ENCODE peak calls at places on chromosome 21, in six cellular contexts. J is A549, Q is heart right ventricle, K is psoas muscle, I is uterus, G is left ventricle myocardium inferior. D is an unnamed sample. For H3K9me3, the result is how much of the 10 kb centered on the place peaks cover.

GRCh38 chr21:27513825-27514224 is 546.9 kb upstream of the ADAMTS5 start:
- DNase-seq in J (no peak), Q (no peak), K (no peak), I (no peak), G (no peak), D (no peak)

GRCh38 chr21:15943009-15943666 is 213.4 kb downstream of the USP25 start:
- DNase-seq in J (peak), Q (no peak), K (no peak), I (no peak), G (no peak), D (no peak)

GRCh38 chr21:35528109-35529042 is 479.3 kb upstream of the RUNX1 start:
- DNase-seq in J (no peak), Q (peak), K (peak), I (no peak), G (peak), D (no peak)

GRCh38 chr21:15327637-15328265 is 263.0 kb upstream of the NRIP1 start:
- DNase-seq in J (no peak), Q (no peak), K (no peak), I (no peak), G (no peak), D (no peak)

GRCh38 chr21:25639167-25639921 is at the start of gene JAM2:
- DNase-seq in J (no peak), Q (peak), K (peak), I (peak), G (peak), D (peak)

GRCh38 chr21:15437873-15438272 is 291.9 kb upstream of the USP25 start:
- DNase-seq in J (no peak), Q (no peak), K (no peak), I (no peak), G (no peak), D (no peak)

GRCh38 chr21:35548904-35549615 is 500.0 kb upstream of the RUNX1 start:
- DNase-seq in J (no peak), Q (no peak), K (no peak), I (no peak), G (no peak), D (no peak)

GRCh38 chr21:39079617-39080016 is 103.6 kb downstream of the PSMG1 start:
- DNase-seq in J (no peak), Q (peak), K (peak), I (no peak), G (peak), D (peak)

GRCh38 chr21:44618504-44618903 is 6.6 kb downstream of the KRTAP10-8 start:
- DNase-seq in J (no peak), Q (peak), K (peak), I (no peak), G (peak), D (no peak)

GRCh38 chr21:38899277-38899947 is 93.7 kb downstream of the ETS2 start:
- DNase-seq in J (no peak), Q (no peak), K (no peak), I (no peak), G (no peak), D (no peak)

GRCh38 chr21:44370027-44370735 is 16.8 kb downstream of the TRPM2 start:
- DNase-seq in J (peak), Q (no peak), K (no peak), I (no peak), G (no peak), D (peak)

GRCh38 chr21:44702111-44702972 is 5.4 kb downstream of the KRTAP10-12 start:
- DNase-seq in J (no peak), Q (no peak), K (peak), I (peak), G (no peak), D (no peak)

GRCh38 chr21:38228115-38228514 is 28.7 kb upstream of the KCNJ15 start:
- DNase-seq in J (no peak), Q (no peak), K (no peak), I (no peak), G (no peak), D (no peak)

GRCh38 chr21:45768741-45769049 is 125.2 kb downstream of the PCBP3 start:
- DNase-seq in J (no peak), Q (no peak), K (no peak), I (no peak), G (no peak), D (no peak)
- TF ChIP-seq CTCF in J (no peak), Q (no peak), K (no peak), I (no peak), G (no peak), D (no peak)

GRCh38 chr21:21675601-21676000 is 677.4 kb downstream of the NCAM2 start:
- DNase-seq in J (no peak), Q (no peak), K (no peak), I (no peak), G (no peak), D (no peak)
- H3K9me3 ChIP-seq in J (under half), Q (under half), K (under half), I (under half), G (half or more), D (under half)

GRCh38 chr21:45959779-45960390 is 21.7 kb upstream of the COL6A1 start:
- DNase-seq in J (no peak), Q (no peak), K (no peak), I (no peak), G (no peak), D (no peak)
- TF ChIP-seq CTCF in J (no peak), Q (no peak), K (no peak), I (no peak), G (no peak), D (no peak)

GRCh38 chr21:9753943-9754342 is 767.4 kb upstream of the TPTE start:
- DNase-seq in J (no peak), Q (no peak), K (no peak), I (no peak), G (no peak), D (no peak)

GRCh38 chr21:9755611-9756010 is 765.8 kb upstream of the TPTE start:
- DNase-seq in J (no peak), Q (no peak), K (no peak), I (no peak), G (no peak), D (no peak)

GRCh38 chr21:9758141-9758540 is 763.2 kb upstream of the TPTE start:
- DNase-seq in J (no peak), Q (no peak), K (no peak), I (no peak), G (no peak), D (no peak)

GRCh38 chr21:9758888-9759287 is 762.5 kb upstream of the TPTE start:
- DNase-seq in J (no peak), Q (no peak), K (no peak), I (no peak), G (no peak), D (no peak)

GRCh38 chr21:9756677-9757076 is 764.7 kb upstream of the TPTE start:
- DNase-seq in J (no peak), Q (no peak), K (no peak), I (no peak), G (no peak), D (no peak)
- H3K9me3 ChIP-seq in J (under half), Q (under half), K (under half), I (under half), G (under half), D (under half)

D was measured in tibial nerve.